ENCODE peak calls at places on chromosome 11, in nine cellular contexts. One of them, this sample, is unnamed.

GRCh38 chr11:78149646-78150045 is 10.2 kb upstream of the ALG8 start:
- DNase-seq in GM10248: no peak
- DNase-seq in MCF 10A: peak; percentile 47
- DNase-seq in HCT116: no peak
- DNase-seq in astrocyte of the cerebellum: no peak
- DNase-seq in fibroblast of villous mesenchyme: peak; percentile 66
- DNase-seq in WTC11: no peak
- DNase-seq in cardiac muscle cell: peak; percentile 77
- DNase-seq in uterus: no peak
- DNase-seq in this sample: no peak

GRCh38 chr11:23280088-23280487 is 419.8 kb upstream of the CCDC179 start:
- DNase-seq in HCT116: no peak
- DNase-seq in GM10248: no peak
- DNase-seq in WTC11: no peak
- DNase-seq in fibroblast of villous mesenchyme: peak; percentile 42
- DNase-seq in cardiac muscle cell: peak; percentile 50
- DNase-seq in uterus: no peak
- DNase-seq in astrocyte of the cerebellum: peak; percentile 19
- DNase-seq in MCF 10A: no peak
- DNase-seq in this sample: no peak

GRCh38 chr11:103807806-103808205 is 228.6 kb upstream of the DDI1 start:
- DNase-seq in MCF 10A: no peak
- DNase-seq in GM10248: no peak
- DNase-seq in uterus: no peak
- DNase-seq in HCT116: no peak
- DNase-seq in astrocyte of the cerebellum: no peak
- DNase-seq in fibroblast of villous mesenchyme: no peak
- DNase-seq in WTC11: no peak
- DNase-seq in cardiac muscle cell: peak; percentile 68
- DNase-seq in this sample: no peak

GRCh38 chr11:12377824-12378593 is 638 bp downstream of the PARVA start:
- DNase-seq in fibroblast of villous mesenchyme: peak; percentile 89
- DNase-seq in astrocyte of the cerebellum: no peak
- DNase-seq in GM10248: no peak
- DNase-seq in WTC11: peak; percentile 82
- DNase-seq in uterus: peak; percentile 76
- DNase-seq in HCT116: peak; percentile 75
- DNase-seq in MCF 10A: peak; percentile 90
- DNase-seq in cardiac muscle cell: peak; percentile 87
- DNase-seq in this sample: peak; percentile 21

GRCh38 chr11:19632435-19632834 is 80.2 kb upstream of the NAV2 start:
- DNase-seq in GM10248: no peak
- DNase-seq in astrocyte of the cerebellum: peak; percentile 53
- DNase-seq in WTC11: no peak
- DNase-seq in HCT116: no peak
- DNase-seq in cardiac muscle cell: peak; percentile 48
- DNase-seq in MCF 10A: peak; percentile 74
- DNase-seq in fibroblast of villous mesenchyme: peak; percentile 41
- DNase-seq in uterus: no peak
- DNase-seq in this sample: no peak

GRCh38 chr11:115303304-115303703 is 200.9 kb downstream of the CADM1 start:
- DNase-seq in GM10248: no peak
- DNase-seq in fibroblast of villous mesenchyme: peak; percentile 37
- DNase-seq in uterus: no peak
- DNase-seq in MCF 10A: no peak
- DNase-seq in WTC11: no peak
- DNase-seq in HCT116: no peak
- DNase-seq in astrocyte of the cerebellum: no peak
- DNase-seq in cardiac muscle cell: no peak
- DNase-seq in this sample: no peak

GRCh38 chr11:8807544-8808225 is 103.3 kb upstream of the AKIP1 start:
- DNase-seq in HCT116: no peak
- DNase-seq in uterus: peak; percentile 69
- DNase-seq in astrocyte of the cerebellum: peak; percentile 54
- DNase-seq in cardiac muscle cell: peak; percentile 90
- DNase-seq in WTC11: no peak
- DNase-seq in fibroblast of villous mesenchyme: peak; percentile 90
- DNase-seq in MCF 10A: peak; percentile 70
- DNase-seq in GM10248: no peak
- DNase-seq in this sample: peak; percentile 53

GRCh38 chr11:11992257-11992690 is 16.2 kb downstream of the DKK3 start:
- DNase-seq in fibroblast of villous mesenchyme: no peak
- DNase-seq in cardiac muscle cell: no peak
- DNase-seq in astrocyte of the cerebellum: no peak
- DNase-seq in WTC11: no peak
- DNase-seq in HCT116: no peak
- DNase-seq in GM10248: no peak
- DNase-seq in MCF 10A: peak; percentile 38
- DNase-seq in uterus: no peak
- DNase-seq in this sample: no peak

GRCh38 chr11:18329196-18329870 is 7.0 kb downstream of the GTF2H1 start:
- DNase-seq in HCT116: no peak
- DNase-seq in cardiac muscle cell: no peak
- DNase-seq in fibroblast of villous mesenchyme: no peak
- DNase-seq in MCF 10A: peak; percentile 44
- DNase-seq in uterus: no peak
- DNase-seq in GM10248: peak; percentile 16
- DNase-seq in astrocyte of the cerebellum: no peak
- DNase-seq in WTC11: no peak
- DNase-seq in this sample: no peak

GRCh38 chr11:27505781-27506180 is 788 bp downstream of the LIN7C start:
- DNase-seq in fibroblast of villous mesenchyme: no peak
- DNase-seq in HCT116: no peak
- DNase-seq in GM10248: no peak
- DNase-seq in astrocyte of the cerebellum: no peak
- DNase-seq in MCF 10A: no peak
- DNase-seq in WTC11: no peak
- DNase-seq in uterus: no peak
- DNase-seq in cardiac muscle cell: peak; percentile 26
- DNase-seq in this sample: no peak

GRCh38 chr11:72038491-72038890 is 39.8 kb downstream of the IL18BP start:
- DNase-seq in MCF 10A: peak; percentile 65
- DNase-seq in uterus: peak; percentile 80
- DNase-seq in WTC11: no peak
- DNase-seq in fibroblast of villous mesenchyme: peak; percentile 84
- DNase-seq in astrocyte of the cerebellum: no peak
- DNase-seq in GM10248: no peak
- DNase-seq in HCT116: no peak
- DNase-seq in cardiac muscle cell: peak; percentile 77
- DNase-seq in this sample: peak; percentile 79

GRCh38 chr11:8289426-8290047 is 25.9 kb upstream of the LMO1 start:
- DNase-seq in fibroblast of villous mesenchyme: no peak
- DNase-seq in MCF 10A: no peak
- DNase-seq in astrocyte of the cerebellum: no peak
- DNase-seq in cardiac muscle cell: no peak
- DNase-seq in WTC11: no peak
- DNase-seq in uterus: no peak
- DNase-seq in HCT116: no peak
- DNase-seq in GM10248: no peak
- DNase-seq in this sample: no peak

GRCh38 chr11:13596601-13597000 is 71.9 kb upstream of the FAR1 start:
- DNase-seq in WTC11: no peak
- DNase-seq in fibroblast of villous mesenchyme: no peak
- DNase-seq in HCT116: no peak
- DNase-seq in MCF 10A: no peak
- DNase-seq in GM10248: no peak
- DNase-seq in uterus: no peak
- DNase-seq in astrocyte of the cerebellum: no peak
- DNase-seq in cardiac muscle cell: no peak
- DNase-seq in this sample: no peak

GRCh38 chr11:59186130-59186594 is 14.2 kb downstream of the DTX4 start:
- DNase-seq in WTC11: peak; percentile 68
- DNase-seq in astrocyte of the cerebellum: no peak
- DNase-seq in MCF 10A: peak; percentile 55
- DNase-seq in HCT116: peak; percentile 57
- DNase-seq in uterus: no peak
- DNase-seq in GM10248: peak; percentile 79
- DNase-seq in fibroblast of villous mesenchyme: no peak
- DNase-seq in cardiac muscle cell: peak; percentile 25
- DNase-seq in this sample: no peak

GRCh38 chr11:79160786-79161403 is 279.9 kb downstream of the TENM4 start:
- DNase-seq in WTC11: no peak
- DNase-seq in cardiac muscle cell: peak; percentile 71
- DNase-seq in fibroblast of villous mesenchyme: peak; percentile 21
- DNase-seq in HCT116: no peak
- DNase-seq in astrocyte of the cerebellum: no peak
- DNase-seq in MCF 10A: peak; percentile 63
- DNase-seq in GM10248: no peak
- DNase-seq in uterus: no peak
- DNase-seq in this sample: no peak
- TF ChIP-seq CTCF in WTC11: peak; percentile 13
- TF ChIP-seq CTCF in cardiac muscle cell: peak; percentile 78
- TF ChIP-seq CTCF in fibroblast of villous mesenchyme: peak; percentile 50
- TF ChIP-seq CTCF in HCT116: peak; percentile 23
- TF ChIP-seq CTCF in astrocyte of the cerebellum: no peak
- TF ChIP-seq CTCF in MCF 10A: peak; percentile 31
- TF ChIP-seq CTCF in GM10248: no peak
- TF ChIP-seq CTCF in uterus: no peak
- TF ChIP-seq CTCF in this sample: no peak

GRCh38 chr11:10415817-10416392 is 39.2 kb upstream of the AMPD3 start:
- DNase-seq in cardiac muscle cell: no peak
- DNase-seq in HCT116: no peak
- DNase-seq in astrocyte of the cerebellum: no peak
- DNase-seq in fibroblast of villous mesenchyme: no peak
- DNase-seq in uterus: no peak
- DNase-seq in GM10248: no peak
- DNase-seq in MCF 10A: no peak
- DNase-seq in WTC11: no peak
- DNase-seq in this sample: peak; percentile 53
- TF ChIP-seq CTCF in cardiac muscle cell: no peak
- TF ChIP-seq CTCF in HCT116: peak; percentile 25
- TF ChIP-seq CTCF in astrocyte of the cerebellum: peak; percentile 4
- TF ChIP-seq CTCF in fibroblast of villous mesenchyme: no peak
- TF ChIP-seq CTCF in uterus: no peak
- TF ChIP-seq CTCF in GM10248: peak; percentile 31
- TF ChIP-seq CTCF in MCF 10A: no peak
- TF ChIP-seq CTCF in WTC11: no peak
- TF ChIP-seq CTCF in this sample: no peak

GRCh38 chr11:1388763-1389102 is 1.0 kb upstream of the BRSK2 start:
- DNase-seq in astrocyte of the cerebellum: no peak
- DNase-seq in fibroblast of villous mesenchyme: no peak
- DNase-seq in HCT116: no peak
- DNase-seq in MCF 10A: no peak
- DNase-seq in cardiac muscle cell: no peak
- DNase-seq in uterus: no peak
- DNase-seq in GM10248: no peak
- DNase-seq in WTC11: peak; percentile 56
- DNase-seq in this sample: no peak

GRCh38 chr11:1390603-1391164 is 950 bp downstream of the BRSK2 start:
- DNase-seq in fibroblast of villous mesenchyme: peak; percentile 9
- DNase-seq in uterus: no peak
- DNase-seq in HCT116: no peak
- DNase-seq in cardiac muscle cell: no peak
- DNase-seq in GM10248: no peak
- DNase-seq in WTC11: peak; percentile 62
- DNase-seq in MCF 10A: no peak
- DNase-seq in astrocyte of the cerebellum: no peak
- DNase-seq in this sample: no peak

GRCh38 chr11:1389932-1390587 is at the start of gene BRSK2:
- DNase-seq in GM10248: no peak
- DNase-seq in HCT116: no peak
- DNase-seq in WTC11: no peak
- DNase-seq in fibroblast of villous mesenchyme: no peak
- DNase-seq in uterus: no peak
- DNase-seq in MCF 10A: no peak
- DNase-seq in astrocyte of the cerebellum: no peak
- DNase-seq in cardiac muscle cell: no peak
- DNase-seq in this sample: no peak

GRCh38 chr11:1387961-1388762 is 1.6 kb upstream of the BRSK2 start:
- DNase-seq in astrocyte of the cerebellum: no peak
- DNase-seq in uterus: no peak
- DNase-seq in GM10248: no peak
- DNase-seq in cardiac muscle cell: no peak
- DNase-seq in WTC11: peak; percentile 46
- DNase-seq in HCT116: no peak
- DNase-seq in fibroblast of villous mesenchyme: no peak
- DNase-seq in MCF 10A: peak; percentile 13
- DNase-seq in this sample: no peak

DNA sequence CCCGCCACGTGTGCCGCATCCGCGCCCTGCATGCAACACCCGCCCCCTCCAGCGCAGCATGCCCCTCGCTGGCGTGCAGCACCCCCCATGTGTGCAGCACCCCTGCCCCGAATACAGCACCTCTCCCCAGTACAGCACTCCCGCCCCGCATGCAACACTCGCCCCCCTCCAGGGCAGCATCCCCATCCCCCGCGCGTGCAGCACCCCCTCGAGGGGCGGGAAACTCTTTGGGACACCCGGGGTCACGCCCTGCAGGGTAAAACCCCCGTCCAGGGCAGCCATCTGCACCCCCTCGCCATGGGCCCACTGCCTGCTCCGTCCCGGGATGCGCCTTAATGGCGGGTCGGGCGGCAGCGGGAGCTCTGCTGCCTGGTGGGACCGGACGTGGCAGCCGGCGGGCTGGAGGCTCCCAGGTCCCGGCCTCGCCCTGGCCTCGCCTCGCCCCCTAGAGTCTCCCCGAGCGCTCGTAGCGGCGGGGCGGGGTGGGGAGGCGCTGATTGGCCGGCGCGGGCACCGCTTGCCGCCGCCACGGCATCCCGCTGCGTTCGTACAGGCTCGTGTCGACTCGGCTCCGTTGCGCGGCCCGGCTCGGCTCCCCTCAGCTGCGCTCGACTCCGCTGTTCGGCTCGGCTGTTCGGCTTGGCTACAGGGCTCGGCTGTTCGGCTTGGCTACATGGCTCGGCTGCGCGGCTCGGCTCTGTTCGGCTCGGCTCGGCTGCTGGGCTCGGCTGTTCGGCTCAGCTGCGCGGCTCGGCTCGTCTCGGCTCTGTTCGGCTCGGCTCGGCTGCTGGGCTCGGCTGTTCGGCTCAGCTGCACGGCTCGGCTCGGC is 417 bp upstream of the BRSK2 start:
- DNase-seq in HCT116: peak; percentile 91
- DNase-seq in fibroblast of villous mesenchyme: peak; percentile 96
- DNase-seq in WTC11: peak; percentile 98
- DNase-seq in GM10248: peak; percentile 91
- DNase-seq in astrocyte of the cerebellum: peak; percentile 87
- DNase-seq in MCF 10A: peak; percentile 90
- DNase-seq in uterus: peak; percentile 98
- DNase-seq in cardiac muscle cell: peak; percentile 98
- DNase-seq in this sample: peak; percentile 94
- TF ChIP-seq CTCF in HCT116: no peak
- TF ChIP-seq CTCF in fibroblast of villous mesenchyme: peak; percentile 22
- TF ChIP-seq CTCF in WTC11: no peak
- TF ChIP-seq CTCF in GM10248: peak; percentile 21
- TF ChIP-seq CTCF in astrocyte of the cerebellum: no peak
- TF ChIP-seq CTCF in MCF 10A: no peak
- TF ChIP-seq CTCF in uterus: peak; percentile 23
- TF ChIP-seq CTCF in cardiac muscle cell: peak; percentile 6
- TF ChIP-seq CTCF in this sample: no peak

DNA sequence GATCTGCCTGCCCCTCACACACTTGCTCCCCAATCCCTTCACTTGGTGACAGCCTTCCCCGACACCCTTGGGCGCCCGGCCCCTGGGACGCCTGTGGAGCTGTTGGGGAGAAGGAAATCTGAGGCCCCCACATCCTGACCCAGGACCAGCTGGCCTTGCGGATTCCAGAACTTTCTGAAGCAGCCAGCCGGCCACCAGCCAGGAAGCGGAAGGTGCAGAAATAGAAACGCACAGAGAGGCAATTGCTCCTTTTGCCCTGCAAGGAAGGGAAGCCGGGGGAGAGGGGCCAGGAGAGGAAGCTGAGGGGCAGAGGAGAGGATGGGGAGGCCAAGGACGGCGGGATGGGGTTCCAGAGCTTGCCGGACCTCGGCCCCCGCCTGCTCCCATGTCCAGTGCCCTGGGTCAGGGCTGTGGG is 66.7 kb upstream of the LINC01488 start:
- DNase-seq in fibroblast of villous mesenchyme: no peak
- DNase-seq in MCF 10A: no peak
- DNase-seq in GM10248: no peak
- DNase-seq in WTC11: no peak
- DNase-seq in cardiac muscle cell: no peak
- DNase-seq in HCT116: no peak
- DNase-seq in uterus: no peak
- DNase-seq in astrocyte of the cerebellum: no peak
- DNase-seq in this sample: no peak
- TF ChIP-seq CTCF in fibroblast of villous mesenchyme: no peak
- TF ChIP-seq CTCF in MCF 10A: no peak
- TF ChIP-seq CTCF in GM10248: no peak
- TF ChIP-seq CTCF in WTC11: no peak
- TF ChIP-seq CTCF in cardiac muscle cell: no peak
- TF ChIP-seq CTCF in HCT116: no peak
- TF ChIP-seq CTCF in uterus: no peak
- TF ChIP-seq CTCF in astrocyte of the cerebellum: no peak
- TF ChIP-seq CTCF in this sample: no peak

This sample was measured in gastrocnemius medialis.